ENCODE peak calls at places on chromosome 18, in six cellular contexts. One of them, this sample, is unnamed. For H3K27me3, the result is how much of the 10 kb centered on the place peaks cover.

GRCh38 chr18:13337369-13337768 is 118.8 kb downstream of the LDLRAD4 start:
- DNase-seq in ovary: no peak
- DNase-seq in IMR-90: no peak
- DNase-seq in spleen: no peak
- DNase-seq in adrenal gland: no peak
- DNase-seq in Peyer's patch: no peak
- DNase-seq in this sample: no peak

GRCh38 chr18:9722691-9723090 is 14.6 kb downstream of the RAB31 start:
- DNase-seq in IMR-90: no peak
- DNase-seq in spleen: no peak
- DNase-seq in adrenal gland: no peak
- DNase-seq in Peyer's patch: no peak
- DNase-seq in ovary: no peak
- DNase-seq in this sample: no peak

GRCh38 chr18:26764177-26764576 is 101.3 kb downstream of the AQP4 start:
- DNase-seq in ovary: no peak
- DNase-seq in adrenal gland: no peak
- DNase-seq in spleen: no peak
- DNase-seq in Peyer's patch: no peak
- DNase-seq in IMR-90: no peak
- DNase-seq in this sample: no peak

GRCh38 chr18:77000527-77000926 is 132.1 kb downstream of the MBP start:
- DNase-seq in ovary: peak
- DNase-seq in spleen: peak
- DNase-seq in Peyer's patch: no peak
- DNase-seq in IMR-90: peak
- DNase-seq in adrenal gland: peak
- DNase-seq in this sample: peak

GRCh38 chr18:63570721-63571120 is 16.4 kb upstream of the SERPINB13 start:
- DNase-seq in ovary: no peak
- DNase-seq in spleen: no peak
- DNase-seq in Peyer's patch: no peak
- DNase-seq in adrenal gland: no peak
- DNase-seq in IMR-90: no peak
- DNase-seq in this sample: peak

GRCh38 chr18:79617521-79618500 is 61.8 kb upstream of the CTDP1 start:
- DNase-seq in Peyer's patch: no peak
- DNase-seq in IMR-90: no peak
- DNase-seq in ovary: no peak
- DNase-seq in spleen: peak
- DNase-seq in adrenal gland: no peak
- DNase-seq in this sample: no peak

GRCh38 chr18:78948707-78949106 is 30.9 kb upstream of the SALL3 start:
- DNase-seq in spleen: no peak
- DNase-seq in ovary: no peak
- DNase-seq in adrenal gland: no peak
- DNase-seq in IMR-90: no peak
- DNase-seq in Peyer's patch: no peak
- DNase-seq in this sample: no peak

GRCh38 chr18:60292186-60292585 is 80.4 kb downstream of the MC4R start:
- DNase-seq in Peyer's patch: no peak
- DNase-seq in ovary: no peak
- DNase-seq in adrenal gland: no peak
- DNase-seq in spleen: no peak
- DNase-seq in IMR-90: no peak
- DNase-seq in this sample: no peak

GRCh38 chr18:67705748-67706147 is 189.2 kb upstream of the DSEL start:
- DNase-seq in adrenal gland: no peak
- DNase-seq in spleen: no peak
- DNase-seq in Peyer's patch: no peak
- DNase-seq in IMR-90: no peak
- DNase-seq in ovary: no peak
- DNase-seq in this sample: no peak

GRCh38 chr18:35389095-35389618 is 12.0 kb upstream of the ZNF396 start:
- DNase-seq in adrenal gland: no peak
- DNase-seq in IMR-90: peak
- DNase-seq in spleen: no peak
- DNase-seq in Peyer's patch: no peak
- DNase-seq in ovary: no peak
- DNase-seq in this sample: no peak

GRCh38 chr18:55322176-55322735 is 265.7 kb downstream of the TCF4 start:
- DNase-seq in Peyer's patch: peak
- DNase-seq in ovary: peak
- DNase-seq in spleen: peak
- DNase-seq in adrenal gland: peak
- DNase-seq in IMR-90: peak
- DNase-seq in this sample: peak
- TF ChIP-seq POLR2A in Peyer's patch: peak
- TF ChIP-seq POLR2A in ovary: peak
- TF ChIP-seq POLR2A in spleen: no peak
- TF ChIP-seq POLR2A in adrenal gland: peak
- TF ChIP-seq POLR2A in IMR-90: peak
- TF ChIP-seq POLR2A in this sample: no peak

DNA sequence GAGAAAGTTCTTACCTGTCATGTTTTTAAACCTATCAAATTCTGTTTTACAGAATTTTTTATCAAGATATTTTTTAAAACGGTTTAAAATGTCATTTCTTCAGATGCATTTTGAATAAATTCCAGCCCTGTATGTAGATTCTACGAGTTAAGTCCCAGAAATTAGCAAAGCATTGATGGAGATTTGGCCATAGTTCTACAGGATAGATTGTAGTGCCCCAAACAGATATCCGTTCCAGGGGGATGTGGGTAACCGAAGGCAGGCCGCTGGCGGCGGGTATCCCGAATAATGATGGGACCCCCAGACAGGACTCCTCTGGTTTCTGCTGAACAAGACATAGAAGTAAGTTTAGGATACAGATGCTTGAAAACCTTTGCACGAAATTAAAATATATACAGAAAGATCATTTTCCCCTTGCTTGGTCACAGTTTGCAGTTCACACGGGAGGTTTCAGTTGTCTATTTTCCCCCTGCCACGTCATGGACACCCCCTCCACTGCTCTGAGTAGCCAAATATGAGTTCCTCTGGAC is 755 bp downstream of the NOL4 start:
- DNase-seq in ovary: no peak
- DNase-seq in Peyer's patch: no peak
- DNase-seq in adrenal gland: no peak
- DNase-seq in spleen: no peak
- DNase-seq in IMR-90: no peak
- DNase-seq in this sample: no peak
- H3K27me3 ChIP-seq in ovary: under half
- H3K27me3 ChIP-seq in Peyer's patch: under half
- H3K27me3 ChIP-seq in adrenal gland: under half
- H3K27me3 ChIP-seq in spleen: half or more
- H3K27me3 ChIP-seq in IMR-90: under half
- H3K27me3 ChIP-seq in this sample: under half

GRCh38 chr18:45342653-45343052 is 272.6 kb upstream of the SLC14A2 start:
- DNase-seq in spleen: no peak
- DNase-seq in ovary: no peak
- DNase-seq in Peyer's patch: no peak
- DNase-seq in IMR-90: no peak
- DNase-seq in adrenal gland: no peak
- DNase-seq in this sample: no peak
- H3K27ac ChIP-seq in spleen: no peak
- H3K27ac ChIP-seq in ovary: no peak
- H3K27ac ChIP-seq in Peyer's patch: no peak
- H3K27ac ChIP-seq in IMR-90: no peak
- H3K27ac ChIP-seq in adrenal gland: no peak
- H3K27ac ChIP-seq in this sample: no peak

DNA sequence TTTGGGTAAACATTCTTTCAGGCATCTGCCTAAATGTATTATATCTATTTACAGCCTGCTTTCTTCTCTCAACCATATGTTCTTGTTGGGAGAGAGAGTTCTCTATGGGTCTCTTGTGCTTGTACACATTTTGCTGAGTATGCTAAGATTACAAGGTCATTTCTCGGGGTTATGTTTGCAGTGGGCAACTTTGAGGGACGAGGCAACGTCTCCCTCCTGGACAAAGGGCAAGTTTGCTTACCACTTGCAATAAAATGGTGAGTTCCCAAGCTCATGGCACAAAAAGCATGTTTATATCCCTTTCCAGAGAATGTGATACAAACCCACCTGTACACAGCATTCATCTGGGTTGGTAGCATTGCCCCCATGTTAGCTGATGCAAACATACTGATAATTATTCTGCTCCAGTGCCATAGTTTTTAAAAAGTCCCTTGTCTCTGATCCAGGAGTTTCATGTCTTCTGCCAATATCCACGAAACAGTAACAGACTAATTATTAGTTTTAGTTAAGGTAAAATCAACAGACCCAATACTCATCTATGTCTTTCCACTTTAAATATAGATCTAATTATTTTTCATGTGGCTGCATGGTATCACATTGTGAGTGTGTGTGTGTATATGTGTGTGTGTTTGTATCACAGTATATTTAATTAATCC is 84.2 kb upstream of the MAPK4 start:
- DNase-seq in ovary: no peak
- DNase-seq in IMR-90: no peak
- DNase-seq in spleen: no peak
- DNase-seq in Peyer's patch: no peak
- DNase-seq in adrenal gland: no peak
- DNase-seq in this sample: no peak
- TF ChIP-seq POLR2A in ovary: no peak
- TF ChIP-seq POLR2A in IMR-90: no peak
- TF ChIP-seq POLR2A in spleen: no peak
- TF ChIP-seq POLR2A in Peyer's patch: no peak
- TF ChIP-seq POLR2A in adrenal gland: no peak
- TF ChIP-seq POLR2A in this sample: no peak

GRCh38 chr18:59264651-59265245 is 8.5 kb downstream of the RAX start:
- DNase-seq in Peyer's patch: no peak
- DNase-seq in adrenal gland: no peak
- DNase-seq in ovary: no peak
- DNase-seq in IMR-90: no peak
- DNase-seq in spleen: no peak
- DNase-seq in this sample: no peak
- H3K27me3 ChIP-seq in Peyer's patch: half or more
- H3K27me3 ChIP-seq in adrenal gland: half or more
- H3K27me3 ChIP-seq in ovary: under half
- H3K27me3 ChIP-seq in IMR-90: half or more
- H3K27me3 ChIP-seq in spleen: half or more
- H3K27me3 ChIP-seq in this sample: under half